ENCODE peak calls at places on chromosomes 7 and 10, in nine cellular contexts. T is right cardiac atrium; U is NCI-H1694; V is NCI-H1105 treated with DMSO at 0.1 percent for 48 hours; Z is left lobe of liver; X is progenitor cell of endocrine pancreas; P is germinal center; E is activated T-cell treated with anti-CD3 and anti-CD28 coated beads, Interleukin-2, amount 50 U/mL, for 48 hours; L is HFFc6. C is an unnamed sample.

GRCh38 chr10:22002531-22003110 is 909 bp downstream of the DNAJC1 start:
- DNase-seq in U (no peak), P (peak), L (peak), T (no peak), V (no peak), E (no peak), X (no peak), Z (no peak), C (peak)

GRCh38 chr7:157529768-157530560 is 193.2 kb downstream of the DNAJB6 start:
- DNase-seq in P (no peak), U (no peak), V (no peak), T (no peak), Z (no peak), E (peak), X (peak), L (no peak), C (no peak)

GRCh38 chr10:182441-183201 is 47.4 kb downstream of the ZMYND11 start:
- DNase-seq in X (no peak), T (no peak), E (no peak), P (no peak), L (peak), Z (no peak), U (no peak), V (no peak), C (peak)

GRCh38 chr10:30770816-30771215 is 141.3 kb upstream of the LYZL2 start:
- DNase-seq in V (no peak), X (no peak), L (no peak), T (no peak), P (no peak), E (no peak), Z (no peak), U (no peak), C (no peak)

GRCh38 chr7:148701414-148701813 is 2.7 kb downstream of the CUL1 start:
- DNase-seq in P (no peak), L (no peak), Z (no peak), E (no peak), U (no peak), X (no peak), V (no peak), T (no peak), C (peak)

GRCh38 chr10:86301431-86301830 is 65.2 kb downstream of the GRID1 start:
- DNase-seq in X (no peak), V (no peak), T (no peak), U (no peak), Z (peak), E (no peak), P (no peak), L (no peak), C (no peak)

GRCh38 chr10:115355162-115355760 is 262.1 kb downstream of the ATRNL1 start:
- DNase-seq in X (peak), E (no peak), U (peak), Z (no peak), P (peak), V (peak), T (no peak), L (peak), C (peak)

GRCh38 chr10:293636-294035 is 158.4 kb downstream of the ZMYND11 start:
- DNase-seq in P (no peak), V (no peak), Z (no peak), E (no peak), T (no peak), U (no peak), X (no peak), L (no peak), C (no peak)

GRCh38 chr10:103203466-103203865 is 10.4 kb upstream of the NT5C2 start:
- DNase-seq in X (no peak), Z (no peak), P (no peak), L (no peak), T (no peak), E (no peak), U (no peak), V (no peak), C (no peak)

GRCh38 chr7:2164156-2164555 is 68.6 kb downstream of the MAD1L1 start:
- DNase-seq in V (no peak), L (no peak), E (no peak), X (no peak), Z (no peak), T (no peak), P (no peak), U (peak), C (no peak)

GRCh38 chr10:62543566-62543965 is 169.4 kb downstream of the ZNF365 start:
- DNase-seq in P (no peak), T (no peak), E (no peak), Z (no peak), X (no peak), V (no peak), U (no peak), L (no peak), C (no peak)

GRCh38 chr7:144148224-144148827 is 25.4 kb downstream of the OR2A14 start:
- DNase-seq in U (no peak), E (no peak), V (no peak), P (no peak), Z (no peak), L (no peak), T (no peak), X (no peak), C (no peak)

GRCh38 chr10:86958831-86959736 is 685 bp downstream of the SNCG start:
- DNase-seq in V (no peak), L (no peak), T (peak), P (no peak), X (no peak), U (no peak), E (no peak), Z (peak), C (peak)

GRCh38 chr10:125222515-125222914 is 62.2 kb upstream of the CTBP2 start:
- DNase-seq in L (no peak), P (no peak), T (no peak), V (no peak), Z (no peak), U (no peak), E (no peak), X (no peak), C (no peak)

GRCh38 chr7:104123786-104124185 is 84.0 kb downstream of the ORC5 start:
- DNase-seq in X (no peak), E (no peak), P (no peak), V (no peak), Z (no peak), L (peak), T (no peak), U (no peak), C (peak)

GRCh38 chr7:21430575-21430954 is 2.7 kb downstream of the SP4 start:
- DNase-seq in Z (no peak), U (no peak), E (no peak), P (no peak), T (no peak), L (no peak), X (no peak), V (peak), C (no peak)

GRCh38 chr7:141975806-141976523 is 2.4 kb upstream of the TAS2R38 start:
- DNase-seq in P (peak), Z (peak), V (peak), E (peak), T (peak), U (peak), L (peak), X (peak), C (peak)

GRCh38 chr7:119964640-119965542 is 308.1 kb upstream of the KCND2 start:
- DNase-seq in T (no peak), V (no peak), P (no peak), X (no peak), L (peak), Z (no peak), E (no peak), U (no peak), C (no peak)

GRCh38 chr10:9579110-9579705 is 1438.5 kb upstream of the CELF2 start:
- DNase-seq in T (no peak), L (no peak), E (no peak), P (no peak), X (no peak), V (no peak), U (no peak), Z (no peak), C (no peak)

GRCh38 chr7:84113906-84114875 is 80.4 kb downstream of the SEMA3A start:
- DNase-seq in X (no peak), E (no peak), L (no peak), Z (no peak), P (no peak), V (no peak), T (no peak), U (no peak), C (no peak)

GRCh38 chr7:48139461-48139860 is 31.8 kb upstream of the ABCA13 start:
- DNase-seq in U (no peak), L (no peak), X (no peak), T (no peak), Z (no peak), E (no peak), P (no peak), V (no peak), C (peak)

GRCh38 chr10:1573334-1573969 is 163.9 kb downstream of the ADARB2 start:
- DNase-seq in V (no peak), P (no peak), E (no peak), X (no peak), L (no peak), Z (no peak), T (no peak), U (no peak), C (no peak)

GRCh38 chr7:140304071-140304799 is 94.1 kb downstream of the SLC37A3 start:
- DNase-seq in V (no peak), U (peak), X (no peak), E (peak), P (peak), L (no peak), T (no peak), Z (no peak), C (peak)

GRCh38 chr10:27611209-27611608 is 107.1 kb downstream of the RAB18 start:
- DNase-seq in Z (no peak), T (no peak), V (no peak), X (no peak), U (no peak), P (no peak), L (peak), E (no peak), C (peak)

GRCh38 chr7:41052736-41053135 is 650.2 kb downstream of the INHBA start:
- DNase-seq in E (no peak), T (no peak), U (no peak), P (no peak), L (no peak), X (no peak), Z (no peak), V (no peak), C (no peak)

GRCh38 chr7:148540041-148540738 is 50.4 kb upstream of the C7orf33 start:
- DNase-seq in X (no peak), L (peak), U (no peak), T (peak), E (no peak), P (no peak), Z (no peak), V (no peak), C (peak)

GRCh38 chr7:50212666-50213621 is 91.6 kb upstream of the IKZF1 start:
- DNase-seq in V (no peak), Z (no peak), X (no peak), U (no peak), P (peak), L (no peak), T (no peak), E (peak), C (no peak)

GRCh38 chr7:11379641-11380040 is 406.0 kb downstream of the PHF14 start:
- DNase-seq in Z (no peak), E (no peak), T (no peak), P (no peak), L (no peak), U (no peak), V (no peak), X (no peak), C (no peak)

GRCh38 chr7:149761307-149761706 is 12.1 kb downstream of the ZNF467 start:
- DNase-seq in Z (no peak), E (no peak), L (no peak), T (no peak), U (no peak), P (no peak), X (no peak), V (no peak), C (no peak)

GRCh38 chr7:10618934-10619333 is 354.7 kb upstream of the PHF14 start:
- DNase-seq in L (no peak), V (no peak), U (no peak), T (no peak), P (no peak), Z (no peak), X (no peak), E (no peak), C (no peak)

C was measured in ELR.